ENCODE peak calls at places on chromosomes 1 and 21, in seven cellular contexts. H is CD8-positive, alpha-beta T cell; S is right lobe of liver; I is A549; F is transverse colon; M is mucosa of descending colon; A is IMR-90. X is an unnamed sample.
A peak's percentile ranks its signal among the peaks of the same experiment; 100 is the strongest.

GRCh38 chr1:234660536-234661133 is 50.7 kb upstream of the IRF2BP2 start:
- DNase-seq in H (no peak), S (no peak), I (no peak), F (no peak), M (no peak), A (no peak), X (no peak)

GRCh38 chr1:43272161-43272560 is 2.4 kb downstream of the TMEM125 start:
- DNase-seq in H (no peak), S (peak; percentile 7), I (no peak), F (no peak), M (no peak), A (no peak), X (no peak)

GRCh38 chr1:234495231-234495990 is 16.4 kb upstream of the TARBP1 start:
- DNase-seq in H (no peak), S (no peak), I (peak; percentile 83), F (no peak), M (no peak), A (peak; percentile 94), X (no peak)

GRCh38 chr1:2208309-2209239 is 14.0 kb upstream of the FAAP20 start:
- DNase-seq in H (no peak), S (peak; percentile 86), I (peak; percentile 86), F (peak; percentile 62), M (peak; percentile 71), A (peak; percentile 88), X (peak; percentile 31)

GRCh38 chr21:35649186-35649585 is 411.1 kb downstream of the SETD4 start:
- DNase-seq in H (no peak), S (no peak), I (no peak), F (no peak), M (no peak), A (peak; percentile 70), X (no peak)

GRCh38 chr1:202858306-202858705 is 30.6 kb downstream of the RABIF start:
- DNase-seq in H (no peak), S (peak; percentile 47), I (no peak), F (peak; percentile 53), M (no peak), A (peak; percentile 7), X (no peak)

GRCh38 chr1:248841702-248842395 is 3.8 kb downstream of the ZNF672 start:
- DNase-seq in H (no peak), S (no peak), I (peak; percentile 55), F (peak; percentile 44), M (no peak), A (peak; percentile 65), X (peak; percentile 37)

GRCh38 chr21:45388011-45388521 is 16.9 kb upstream of the COL18A1 start:
- DNase-seq in H (no peak), S (peak; percentile 12), I (no peak), F (no peak), M (peak; percentile 24), A (no peak), X (no peak)

GRCh38 chr1:64686828-64687724 is 57.8 kb upstream of the RAVER2 start:
- DNase-seq in H (peak; percentile 5), S (no peak), I (peak; percentile 73), F (peak; percentile 22), M (no peak), A (peak; percentile 65), X (no peak)

GRCh38 chr21:15224346-15225086 is 159.7 kb upstream of the NRIP1 start:
- DNase-seq in H (no peak), S (no peak), I (peak; percentile 89), F (no peak), M (no peak), A (peak; percentile 86), X (no peak)

GRCh38 chr1:168974117-168974516 is 132.4 kb upstream of the ATP1B1 start:
- DNase-seq in H (no peak), S (no peak), I (no peak), F (no peak), M (no peak), A (no peak), X (no peak)

GRCh38 chr1:208161656-208162375 is 82.4 kb downstream of the PLXNA2 start:
- DNase-seq in H (no peak), S (no peak), I (no peak), F (no peak), M (no peak), A (peak; percentile 39), X (no peak)

DNA sequence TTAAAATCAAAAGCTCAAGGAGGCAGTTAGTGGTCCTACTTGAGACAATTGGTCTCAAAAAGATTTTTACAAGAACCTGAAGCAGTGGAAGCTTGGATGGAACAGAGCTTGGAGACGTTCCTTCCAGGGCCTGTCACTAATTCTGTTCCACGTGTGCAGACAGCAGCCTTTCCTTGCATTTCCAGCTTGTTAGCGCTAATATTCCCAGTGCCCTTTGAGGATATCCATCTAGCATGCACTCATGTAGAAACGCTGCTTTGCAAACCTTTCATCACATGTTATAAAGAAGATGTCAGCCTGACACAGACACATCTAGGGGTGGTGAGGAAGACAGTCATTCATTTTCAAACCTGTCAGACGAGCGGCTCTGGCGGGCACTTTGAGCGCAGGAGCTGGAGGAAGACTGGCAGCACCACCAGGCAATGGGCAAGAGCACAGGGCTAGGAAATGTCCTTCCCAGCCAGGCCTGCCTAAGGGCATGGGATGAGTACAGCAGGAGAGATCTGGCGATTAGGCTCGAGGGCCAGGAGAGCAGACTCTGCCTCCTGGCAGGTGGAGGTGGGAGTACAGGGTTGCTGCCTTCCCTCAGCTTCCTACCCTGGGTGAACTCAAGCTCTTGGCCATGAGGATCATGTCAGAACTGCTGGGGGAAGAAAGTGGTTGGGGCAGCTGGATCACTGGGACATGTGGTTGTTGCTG is 55.5 kb downstream of the CASQ2 start:
- DNase-seq in H (no peak), S (no peak), I (no peak), F (no peak), M (no peak), A (no peak), X (peak; percentile 39)
- TF ChIP-seq CTCF in H (no peak), S (no peak), I (no peak), F (no peak), M (no peak), A (no peak), X (no peak)

DNA sequence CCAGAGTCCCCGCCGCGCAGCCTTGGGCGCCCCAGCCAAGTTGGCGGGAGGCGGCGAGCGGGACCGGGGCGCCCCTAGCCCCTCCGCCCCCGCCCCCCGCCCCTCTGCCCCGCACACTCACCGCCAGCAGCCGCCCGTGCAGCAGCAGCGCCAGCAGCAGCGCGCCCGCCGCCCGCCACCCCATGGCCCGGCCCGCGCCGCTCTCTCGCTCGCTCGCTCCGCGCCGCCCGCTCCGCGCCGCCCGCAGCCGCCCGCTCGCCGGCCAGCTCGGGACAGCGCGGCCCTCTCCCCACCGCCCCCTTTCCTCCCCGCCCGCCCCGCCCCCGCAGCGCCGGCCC is at the start of gene HSPG2:
- DNase-seq in H (no peak), S (no peak), I (no peak), F (no peak), M (no peak), A (no peak), X (no peak)
- H3K4me1 ChIP-seq in H (peaks cover 15% of the 10 kb centered on the region), S (no peaks in the 10 kb centered on the region), I (peaks cover 69% of the 10 kb centered on the region), F (peaks cover 70% of the 10 kb centered on the region), M (peaks cover 44% of the 10 kb centered on the region), A (peaks cover 38% of the 10 kb centered on the region), X (peaks cover 44% of the 10 kb centered on the region)

GRCh38 chr21:18460979-18461378 is 57.4 kb upstream of the TMPRSS15 start:
- DNase-seq in H (no peak), S (no peak), I (no peak), F (no peak), M (no peak), A (no peak), X (no peak)
- H3K9me3 ChIP-seq in H (no peaks in the 10 kb centered on the region), S (no peaks in the 10 kb centered on the region), I (no peaks in the 10 kb centered on the region), F (no peaks in the 10 kb centered on the region), M (no peaks in the 10 kb centered on the region), A (no peaks in the 10 kb centered on the region), X (no peaks in the 10 kb centered on the region)

DNA sequence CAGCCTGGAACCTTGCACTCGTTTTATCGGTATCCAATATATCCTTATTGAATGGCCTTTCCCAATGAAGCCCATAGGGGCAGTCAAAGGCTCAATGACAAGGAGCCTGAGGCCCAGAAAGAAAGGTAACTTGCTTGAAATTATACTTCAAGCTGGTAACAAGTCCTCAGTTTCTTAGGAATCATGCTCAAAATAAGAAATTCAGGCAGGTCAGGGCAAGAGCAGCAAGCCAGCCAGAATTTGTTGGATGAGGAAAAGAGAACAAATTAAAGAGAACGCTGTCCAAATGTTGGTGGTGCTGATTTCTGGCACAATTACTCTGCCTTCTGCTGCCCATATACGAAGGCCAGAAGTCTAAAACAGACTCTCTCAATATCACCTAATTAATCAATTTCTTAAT is 77.6 kb downstream of the DDX20 start:
- DNase-seq in H (no peak), S (no peak), I (no peak), F (no peak), M (no peak), A (peak; percentile 13), X (peak; percentile 3)
- TF ChIP-seq CTCF in H (no peak), S (no peak), I (no peak), F (no peak), M (no peak), A (no peak), X (no peak)

GRCh38 chr1:111449703-111450017 is 396 bp downstream of the ATP5PB start:
- DNase-seq in H (no peak), S (no peak), I (no peak), F (no peak), M (no peak), A (no peak), X (no peak)

GRCh38 chr1:111446967-111447892 is 1.8 kb downstream of the WDR77 start:
- DNase-seq in H (no peak), S (no peak), I (no peak), F (no peak), M (no peak), A (no peak), X (no peak)

GRCh38 chr1:111448482-111448917 is 556 bp downstream of the WDR77 start:
- DNase-seq in H (no peak), S (no peak), I (no peak), F (no peak), M (no peak), A (peak; percentile 12), X (peak; percentile 33)

GRCh38 chr1:111450185-111450584 is 921 bp downstream of the ATP5PB start:
- DNase-seq in H (no peak), S (no peak), I (no peak), F (no peak), M (no peak), A (no peak), X (no peak)

DNA sequence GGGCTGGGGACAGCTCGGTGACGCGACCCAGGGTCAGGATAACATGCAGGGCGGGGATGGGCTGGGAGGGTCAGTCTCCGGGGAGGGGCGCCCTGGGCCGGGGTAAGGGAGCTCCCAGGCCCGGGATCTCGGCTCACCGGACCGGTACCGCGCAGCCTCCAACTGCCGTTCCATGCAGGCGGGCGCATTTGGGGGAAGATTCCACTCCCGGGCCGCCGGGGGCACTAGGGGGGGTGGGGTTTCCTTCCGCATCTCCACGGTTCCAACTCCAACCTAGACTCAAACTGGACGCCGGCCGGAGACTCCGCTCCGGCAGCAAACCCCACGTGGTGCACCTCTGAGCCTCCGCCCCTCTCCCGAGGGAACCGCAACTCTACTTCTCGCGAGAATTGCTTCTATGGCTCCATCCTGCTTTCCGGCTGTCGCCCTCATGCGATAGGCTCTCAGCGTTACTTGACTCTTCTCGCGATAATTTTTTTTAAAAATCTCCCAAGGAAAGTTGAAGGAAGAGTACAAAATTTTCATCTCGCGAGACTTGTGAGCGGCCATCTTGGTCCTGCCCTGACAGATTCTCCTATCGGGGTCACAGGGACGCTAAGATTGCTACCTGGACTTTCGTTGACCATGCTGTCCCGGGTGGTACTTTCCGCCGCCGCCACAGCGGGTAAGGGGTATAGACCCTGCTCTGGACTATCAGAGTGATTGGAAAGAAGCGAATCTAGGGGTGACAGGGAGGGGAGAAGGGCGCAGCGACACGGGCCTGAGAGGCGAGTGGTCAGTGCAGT is at the start of the genes ATP5PB and WDR77:
- DNase-seq in H (peak; percentile 76), S (peak; percentile 92), I (peak; percentile 97), F (peak; percentile 95), M (peak; percentile 94), A (peak; percentile 99), X (peak; percentile 96)
- H3K4me1 ChIP-seq in H (peaks cover 58% of the 10 kb centered on the region), S (no peaks in the 10 kb centered on the region), I (peaks cover 23% of the 10 kb centered on the region), F (peaks cover 69% of the 10 kb centered on the region), M (peaks cover 43% of the 10 kb centered on the region), A (peaks cover 2% of the 10 kb centered on the region), X (peaks cover 14% of the 10 kb centered on the region)

GRCh38 chr21:40688106-40688850 is 158.7 kb downstream of the DSCAM start:
- DNase-seq in H (no peak), S (no peak), I (no peak), F (no peak), M (no peak), A (no peak), X (no peak)
- H3K9me3 ChIP-seq in H (no peaks in the 10 kb centered on the region), S (no peaks in the 10 kb centered on the region), I (no peaks in the 10 kb centered on the region), F (no peaks in the 10 kb centered on the region), M (no peaks in the 10 kb centered on the region), A (peaks cover 20% of the 10 kb centered on the region), X (no peaks in the 10 kb centered on the region)

X was measured in Caco-2.